ENCODE peak calls at places on chromosomes 11 and 22, in five cellular contexts. H is dorsolateral prefrontal cortex, O is foreskin fibroblast, X is fibroblast of lung, W is nephron progenitor cell. Y is an unnamed sample.

GRCh38 chr11:84146826-84147225 is 860.7 kb upstream of the CCDC90B start:
- DNase-seq in O (no peak), W (no peak), H (no peak), X (no peak), Y (no peak)

GRCh38 chr11:23211221-23211620 is 350.9 kb upstream of the CCDC179 start:
- DNase-seq in X (peak), W (no peak), O (no peak), H (no peak), Y (no peak)

GRCh38 chr11:24739637-24740036 is 242.8 kb downstream of the LUZP2 start:
- DNase-seq in X (no peak), H (no peak), O (no peak), W (no peak), Y (no peak)

GRCh38 chr11:69109101-69109500 is 46.6 kb upstream of the SMIM38 start:
- DNase-seq in X (no peak), W (no peak), O (no peak), H (no peak), Y (no peak)

GRCh38 chr22:42018224-42018623 is 19.6 kb downstream of the WBP2NL start:
- DNase-seq in W (no peak), O (no peak), X (no peak), H (no peak), Y (no peak)

GRCh38 chr11:115456019-115456418 is 48.2 kb downstream of the CADM1 start:
- DNase-seq in O (no peak), X (peak), H (no peak), W (no peak), Y (no peak)

GRCh38 chr11:37511425-37511933 is 913.4 kb upstream of the RAG2 start:
- DNase-seq in H (no peak), X (peak), W (no peak), O (peak), Y (peak)

GRCh38 chr11:115267228-115267627 is 237.0 kb downstream of the CADM1 start:
- DNase-seq in X (no peak), W (no peak), H (no peak), O (no peak), Y (no peak)

GRCh38 chr11:122692444-122692843 is 36.9 kb downstream of the UBASH3B start:
- DNase-seq in H (no peak), O (no peak), W (no peak), X (no peak), Y (no peak)

GRCh38 chr11:86179646-86180064 is 64.9 kb upstream of the EED start:
- DNase-seq in H (no peak), X (no peak), W (no peak), O (no peak), Y (no peak)

GRCh38 chr11:125062931-125063428 is at the start of gene SLC37A2:
- DNase-seq in H (peak), X (peak), O (peak), W (peak), Y (peak)

GRCh38 chr11:44957051-44957515 is 6.4 kb upstream of the TP53I11 start:
- DNase-seq in H (no peak), X (no peak), O (no peak), W (peak), Y (no peak)

GRCh38 chr11:25211635-25212251 is 714.9 kb downstream of the LUZP2 start:
- DNase-seq in W (no peak), O (no peak), X (no peak), H (no peak), Y (peak)

GRCh38 chr11:27183672-27184457 is 143.2 kb downstream of the BBOX1 start:
- DNase-seq in O (peak), W (peak), X (peak), H (peak), Y (peak)

GRCh38 chr11:6640985-6641701 is 14.5 kb downstream of the DCHS1 start:
- DNase-seq in X (no peak), W (no peak), H (peak), O (no peak), Y (no peak)

GRCh38 chr22:35381424-35381772 is 502 bp downstream of the HMOX1 start:
- DNase-seq in X (no peak), O (no peak), W (no peak), H (no peak), Y (no peak)

GRCh38 chr11:69700278-69701140 is 3.3 kb downstream of the FGF19 start:
- DNase-seq in W (peak), O (peak), X (peak), H (peak), Y (peak)

GRCh38 chr11:93639548-93639947 is 21.9 kb upstream of the CEP295 start:
- DNase-seq in X (no peak), H (no peak), O (no peak), W (no peak), Y (no peak)

GRCh38 chr22:45911601-45912271 is 65.2 kb downstream of the WNT7B start:
- DNase-seq in X (peak), H (no peak), W (no peak), O (no peak), Y (no peak)

GRCh38 chr11:126113012-126113411 is 50.3 kb upstream of the CDON start:
- DNase-seq in H (no peak), X (no peak), O (no peak), W (no peak), Y (no peak)

GRCh38 chr11:67002297-67002913 is 20.5 kb upstream of the SYT12 start:
- DNase-seq in H (no peak), W (no peak), O (no peak), X (no peak), Y (no peak)

GRCh38 chr11:130037058-130037457 is 32.6 kb upstream of the APLP2 start:
- DNase-seq in X (peak), O (peak), H (no peak), W (no peak), Y (peak)

GRCh38 chr11:61164610-61165424 is 3.6 kb upstream of the VPS37C start:
- DNase-seq in X (no peak), H (no peak), W (no peak), O (no peak), Y (no peak)

GRCh38 chr22:19121631-19122142 is 525 bp downstream of the DGCR2 start:
- DNase-seq in W (peak), O (no peak), H (peak), X (peak), Y (no peak)

GRCh38 chr22:32204211-32204855 is 540 bp downstream of the RFPL2 start:
- DNase-seq in O (no peak), W (peak), H (peak), X (no peak), Y (no peak)

GRCh38 chr11:32081129-32081641 is 9.7 kb upstream of the RCN1 start:
- DNase-seq in H (no peak), O (peak), X (peak), W (peak), Y (no peak)

GRCh38 chr11:73252577-73253191 is 19.5 kb upstream of the P2RY6 start:
- DNase-seq in O (no peak), X (no peak), H (no peak), W (peak), Y (no peak)
- TF ChIP-seq CTCF in O (no peak), X (no peak), H (no peak), W (no peak), Y (no peak)

DNA sequence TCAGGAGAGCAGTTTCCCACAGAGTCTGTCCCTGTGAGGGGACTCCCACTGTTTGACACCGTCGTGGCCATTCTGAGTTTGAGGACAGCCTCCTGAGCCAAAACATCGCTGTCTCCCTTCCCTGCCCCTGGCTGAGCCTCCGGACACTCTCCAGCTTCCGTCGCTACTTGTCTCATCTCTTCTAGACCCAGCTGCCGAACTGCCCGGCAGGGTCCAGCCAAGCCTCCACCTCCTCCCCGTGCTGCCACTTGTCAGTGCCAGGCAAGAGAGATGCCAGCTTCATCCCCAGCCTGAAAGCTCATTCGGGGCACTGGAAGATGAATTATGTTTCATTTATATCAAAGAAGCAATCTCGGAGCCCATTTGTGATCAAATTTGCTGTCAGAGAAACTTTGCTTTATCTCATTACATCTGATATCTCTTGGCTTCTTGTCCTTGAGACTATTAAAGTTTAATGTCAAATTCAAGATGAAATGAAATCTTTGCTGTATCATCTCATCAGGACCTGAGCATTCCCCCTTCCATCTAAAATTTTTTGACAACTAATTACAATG is 283.9 kb downstream of the BUD13 start:
- DNase-seq in W (no peak), O (no peak), H (no peak), X (no peak), Y (no peak)
- TF ChIP-seq CTCF in W (no peak), O (no peak), H (no peak), X (no peak), Y (no peak)

DNA sequence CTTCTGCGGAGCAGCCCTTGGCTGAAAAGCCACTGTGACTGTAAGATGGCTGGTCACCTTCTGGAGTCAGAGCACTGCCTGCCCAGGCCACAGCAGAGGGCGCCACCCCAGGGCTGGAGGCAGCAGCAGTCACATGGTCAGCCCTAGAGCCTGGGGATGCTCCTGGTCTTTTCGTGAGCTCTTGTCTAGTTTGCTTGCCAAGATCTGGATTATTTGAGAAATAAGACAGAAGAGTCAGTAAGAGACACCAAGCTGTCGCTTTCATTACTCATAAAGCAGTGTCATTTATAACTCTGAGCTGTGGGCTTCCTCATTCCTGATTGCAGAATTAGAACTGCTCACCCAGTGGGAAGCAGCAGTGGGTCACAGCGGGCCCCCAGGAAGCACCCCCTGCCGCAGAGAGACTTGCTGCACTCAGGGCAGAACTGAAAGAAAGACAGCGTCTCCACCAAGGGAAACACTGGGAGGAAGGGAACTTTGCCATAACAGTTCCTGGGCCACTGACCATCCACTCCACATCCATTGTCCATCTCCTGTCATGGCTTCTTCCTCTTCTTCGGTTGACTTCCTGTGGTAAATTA is 56.7 kb downstream of the PPP6R2 start:
- DNase-seq in X (no peak), W (peak), H (peak), O (peak), Y (no peak)
- TF ChIP-seq CTCF in X (peak), W (peak), H (peak), O (peak), Y (peak)

DNA sequence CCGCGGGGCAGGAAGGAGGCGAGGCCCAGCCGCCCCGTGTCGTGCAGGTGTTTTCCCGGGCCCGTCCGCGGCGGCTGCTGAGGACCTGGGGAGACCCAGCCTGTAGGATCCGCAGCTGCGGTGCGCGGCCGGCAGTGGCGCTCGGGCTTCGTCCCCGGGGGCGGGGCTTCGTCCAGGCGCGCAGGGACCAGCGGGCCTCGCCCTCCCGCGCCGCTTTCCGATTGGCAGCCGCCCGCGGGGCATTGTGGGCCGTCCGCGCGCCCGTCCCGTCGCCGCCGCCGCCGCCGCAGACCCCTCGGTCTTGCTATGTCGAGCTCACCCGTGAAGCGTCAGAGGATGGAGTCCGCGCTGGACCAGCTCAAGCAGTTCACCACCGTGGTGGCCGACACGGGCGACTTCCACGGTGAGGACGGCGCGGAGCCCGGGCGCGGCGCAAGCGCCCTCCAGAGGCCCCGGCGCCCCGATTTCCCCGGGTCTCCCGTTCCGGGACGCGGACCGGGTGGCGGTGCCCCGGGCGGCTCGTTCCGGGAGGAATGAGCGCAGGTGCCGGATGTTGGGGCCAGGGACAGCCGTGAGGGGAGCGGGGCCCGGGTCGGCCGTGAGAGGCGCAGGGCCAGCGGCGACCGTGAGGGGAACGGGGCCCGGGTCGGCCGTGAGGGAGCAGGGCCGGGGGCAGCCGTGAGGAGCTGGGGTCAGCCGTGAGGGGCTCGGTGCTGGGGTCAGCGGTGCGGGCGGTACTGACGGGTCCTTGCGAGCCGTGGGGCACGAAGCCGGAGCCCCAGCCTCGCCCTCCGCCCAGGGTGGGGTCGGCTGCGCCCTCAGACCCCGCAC is at the start of gene TALDO1:
- DNase-seq in H (peak), W (peak), X (peak), O (peak), Y (peak)
- TF ChIP-seq CTCF in H (peak), W (no peak), X (peak), O (no peak), Y (peak)

GRCh38 chr22:23772315-23773246 is at the start of gene MMP11:
- DNase-seq in W (peak), X (peak), H (no peak), O (no peak), Y (no peak)
- TF ChIP-seq CTCF in W (no peak), X (no peak), H (no peak), O (no peak), Y (no peak)

DNA sequence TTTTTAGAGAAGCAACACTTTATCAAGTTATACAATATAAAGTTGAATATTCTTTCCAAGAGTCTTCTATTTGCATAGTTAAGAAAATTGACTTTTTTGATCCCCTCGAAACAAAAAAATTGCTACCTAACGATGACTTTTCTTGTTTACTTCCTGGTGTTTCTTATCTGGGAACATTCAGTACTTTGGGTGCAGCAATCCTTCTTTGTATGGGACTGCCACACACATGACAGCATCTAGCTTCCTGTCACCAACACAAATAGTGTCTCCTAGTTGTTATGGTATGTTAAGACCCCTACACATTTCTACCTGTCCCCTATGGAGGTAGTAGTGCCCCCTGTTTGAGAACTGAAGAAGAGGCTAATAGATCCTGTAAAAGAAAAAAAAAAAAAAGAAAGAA is 841.7 kb upstream of the FAT3 start:
- DNase-seq in X (no peak), H (no peak), W (no peak), O (no peak), Y (no peak)
- TF ChIP-seq CTCF in X (no peak), H (no peak), W (no peak), O (no peak), Y (no peak)